ENCODE peak calls at places on chromosomes 13 and 19, in seven cellular contexts. One of them, this sample, is unnamed. For H3K4me1, the result is how much of the 10 kb centered on the place peaks cover.

GRCh38 chr13:64078480-64078936 is 2662.9 kb upstream of the PCDH20 start:
- DNase-seq in upper lobe of right lung: no peak
- DNase-seq in DND-41: no peak
- DNase-seq in left lung: peak
- DNase-seq in naive thymus-derived CD4-positive, alpha-beta T cell: no peak
- DNase-seq in heart left ventricle: no peak
- DNase-seq in body of pancreas: no peak
- DNase-seq in this sample: no peak

GRCh38 chr19:10292206-10292788 is 2.5 kb downstream of the ICAM5 start:
- DNase-seq in upper lobe of right lung: peak
- DNase-seq in DND-41: no peak
- DNase-seq in left lung: peak
- DNase-seq in naive thymus-derived CD4-positive, alpha-beta T cell: peak
- DNase-seq in heart left ventricle: peak
- DNase-seq in body of pancreas: peak
- DNase-seq in this sample: peak

GRCh38 chr19:2212861-2213711 is 23.0 kb downstream of the PLEKHJ1 start:
- DNase-seq in upper lobe of right lung: peak
- DNase-seq in DND-41: no peak
- DNase-seq in left lung: no peak
- DNase-seq in naive thymus-derived CD4-positive, alpha-beta T cell: no peak
- DNase-seq in heart left ventricle: no peak
- DNase-seq in body of pancreas: no peak
- DNase-seq in this sample: no peak

GRCh38 chr19:51489113-51489512 is 10.8 kb downstream of the CEACAM18 start:
- DNase-seq in upper lobe of right lung: no peak
- DNase-seq in DND-41: no peak
- DNase-seq in left lung: no peak
- DNase-seq in naive thymus-derived CD4-positive, alpha-beta T cell: no peak
- DNase-seq in heart left ventricle: no peak
- DNase-seq in body of pancreas: no peak
- DNase-seq in this sample: no peak

GRCh38 chr19:11984986-11985385 is 20.1 kb downstream of the ZNF763 start:
- DNase-seq in upper lobe of right lung: no peak
- DNase-seq in DND-41: peak
- DNase-seq in left lung: no peak
- DNase-seq in naive thymus-derived CD4-positive, alpha-beta T cell: no peak
- DNase-seq in heart left ventricle: no peak
- DNase-seq in body of pancreas: no peak
- DNase-seq in this sample: no peak

GRCh38 chr19:57302020-57302465 is 18.2 kb upstream of the ZNF543 start:
- DNase-seq in upper lobe of right lung: no peak
- DNase-seq in DND-41: no peak
- DNase-seq in left lung: no peak
- DNase-seq in naive thymus-derived CD4-positive, alpha-beta T cell: no peak
- DNase-seq in heart left ventricle: no peak
- DNase-seq in body of pancreas: no peak
- DNase-seq in this sample: no peak

GRCh38 chr13:60463787-60464186 is 66.8 kb downstream of the TDRD3 start:
- DNase-seq in upper lobe of right lung: no peak
- DNase-seq in DND-41: no peak
- DNase-seq in left lung: no peak
- DNase-seq in naive thymus-derived CD4-positive, alpha-beta T cell: no peak
- DNase-seq in heart left ventricle: no peak
- DNase-seq in body of pancreas: no peak
- DNase-seq in this sample: no peak

GRCh38 chr13:106110241-106110855 is 425.1 kb downstream of the EFNB2 start:
- DNase-seq in upper lobe of right lung: no peak
- DNase-seq in DND-41: no peak
- DNase-seq in left lung: no peak
- DNase-seq in naive thymus-derived CD4-positive, alpha-beta T cell: no peak
- DNase-seq in heart left ventricle: no peak
- DNase-seq in body of pancreas: no peak
- DNase-seq in this sample: no peak

GRCh38 chr13:50893211-50893852 is 16.3 kb upstream of the RNASEH2B start:
- DNase-seq in upper lobe of right lung: no peak
- DNase-seq in DND-41: peak
- DNase-seq in left lung: no peak
- DNase-seq in naive thymus-derived CD4-positive, alpha-beta T cell: peak
- DNase-seq in heart left ventricle: no peak
- DNase-seq in body of pancreas: no peak
- DNase-seq in this sample: no peak

GRCh38 chr19:50516859-50517703 is 3.4 kb upstream of the ASPDH start:
- DNase-seq in upper lobe of right lung: no peak
- DNase-seq in DND-41: no peak
- DNase-seq in left lung: peak
- DNase-seq in naive thymus-derived CD4-positive, alpha-beta T cell: no peak
- DNase-seq in heart left ventricle: peak
- DNase-seq in body of pancreas: no peak
- DNase-seq in this sample: no peak

GRCh38 chr19:50607874-50608785 is 31.6 kb downstream of the SYT3 start:
- DNase-seq in upper lobe of right lung: peak
- DNase-seq in DND-41: no peak
- DNase-seq in left lung: peak
- DNase-seq in naive thymus-derived CD4-positive, alpha-beta T cell: peak
- DNase-seq in heart left ventricle: peak
- DNase-seq in body of pancreas: peak
- DNase-seq in this sample: peak

GRCh38 chr13:110289661-110290060 is 17.3 kb downstream of the COL4A1 start:
- DNase-seq in upper lobe of right lung: no peak
- DNase-seq in DND-41: no peak
- DNase-seq in left lung: no peak
- DNase-seq in naive thymus-derived CD4-positive, alpha-beta T cell: no peak
- DNase-seq in heart left ventricle: no peak
- DNase-seq in body of pancreas: no peak
- DNase-seq in this sample: no peak

GRCh38 chr13:109211616-109212015 is 574.8 kb downstream of the IRS2 start:
- DNase-seq in upper lobe of right lung: no peak
- DNase-seq in DND-41: no peak
- DNase-seq in left lung: no peak
- DNase-seq in naive thymus-derived CD4-positive, alpha-beta T cell: no peak
- DNase-seq in heart left ventricle: no peak
- DNase-seq in body of pancreas: no peak
- DNase-seq in this sample: no peak

GRCh38 chr19:29516358-29516725 is 9.5 kb upstream of the VSTM2B start:
- DNase-seq in upper lobe of right lung: peak
- DNase-seq in DND-41: no peak
- DNase-seq in left lung: no peak
- DNase-seq in naive thymus-derived CD4-positive, alpha-beta T cell: no peak
- DNase-seq in heart left ventricle: no peak
- DNase-seq in body of pancreas: no peak
- DNase-seq in this sample: no peak

GRCh38 chr19:36489920-36490415 is 607 bp upstream of the ZNF566 start:
- DNase-seq in upper lobe of right lung: no peak
- DNase-seq in DND-41: peak
- DNase-seq in left lung: peak
- DNase-seq in naive thymus-derived CD4-positive, alpha-beta T cell: no peak
- DNase-seq in heart left ventricle: peak
- DNase-seq in body of pancreas: peak
- DNase-seq in this sample: peak

GRCh38 chr19:32361574-32362317 is 16.3 kb downstream of the ZNF507 start:
- DNase-seq in upper lobe of right lung: no peak
- DNase-seq in DND-41: no peak
- DNase-seq in left lung: peak
- DNase-seq in naive thymus-derived CD4-positive, alpha-beta T cell: no peak
- DNase-seq in heart left ventricle: no peak
- DNase-seq in body of pancreas: no peak
- DNase-seq in this sample: no peak

GRCh38 chr13:92255533-92255932 is 857.1 kb downstream of the GPC5 start:
- DNase-seq in upper lobe of right lung: no peak
- DNase-seq in DND-41: no peak
- DNase-seq in left lung: no peak
- DNase-seq in naive thymus-derived CD4-positive, alpha-beta T cell: no peak
- DNase-seq in heart left ventricle: no peak
- DNase-seq in body of pancreas: no peak
- DNase-seq in this sample: no peak

GRCh38 chr13:29954082-29955043 is 103.9 kb upstream of the UBL3 start:
- DNase-seq in upper lobe of right lung: no peak
- DNase-seq in DND-41: no peak
- DNase-seq in left lung: no peak
- DNase-seq in naive thymus-derived CD4-positive, alpha-beta T cell: peak
- DNase-seq in heart left ventricle: no peak
- DNase-seq in body of pancreas: no peak
- DNase-seq in this sample: peak

GRCh38 chr19:46081928-46082727 is 41.3 kb upstream of the IGFL4 start:
- DNase-seq in upper lobe of right lung: no peak
- DNase-seq in DND-41: peak
- DNase-seq in left lung: no peak
- DNase-seq in naive thymus-derived CD4-positive, alpha-beta T cell: no peak
- DNase-seq in heart left ventricle: no peak
- DNase-seq in body of pancreas: peak
- DNase-seq in this sample: no peak

GRCh38 chr19:525029-525428 is 6.5 kb upstream of the CDC34 start:
- DNase-seq in upper lobe of right lung: no peak
- DNase-seq in DND-41: no peak
- DNase-seq in left lung: no peak
- DNase-seq in naive thymus-derived CD4-positive, alpha-beta T cell: no peak
- DNase-seq in heart left ventricle: no peak
- DNase-seq in body of pancreas: no peak
- DNase-seq in this sample: no peak

GRCh38 chr13:94595006-94595942 is 678 bp downstream of the TGDS start:
- DNase-seq in upper lobe of right lung: no peak
- DNase-seq in DND-41: peak
- DNase-seq in left lung: no peak
- DNase-seq in naive thymus-derived CD4-positive, alpha-beta T cell: no peak
- DNase-seq in heart left ventricle: no peak
- DNase-seq in body of pancreas: peak
- DNase-seq in this sample: no peak

GRCh38 chr13:80473695-80474094 is 132.8 kb upstream of the SPRY2 start:
- DNase-seq in upper lobe of right lung: no peak
- DNase-seq in DND-41: no peak
- DNase-seq in left lung: no peak
- DNase-seq in naive thymus-derived CD4-positive, alpha-beta T cell: no peak
- DNase-seq in heart left ventricle: no peak
- DNase-seq in body of pancreas: no peak
- DNase-seq in this sample: no peak

GRCh38 chr13:42660367-42660965 is 86.5 kb downstream of the TNFSF11 start:
- DNase-seq in upper lobe of right lung: no peak
- DNase-seq in DND-41: no peak
- DNase-seq in left lung: no peak
- DNase-seq in naive thymus-derived CD4-positive, alpha-beta T cell: no peak
- DNase-seq in heart left ventricle: no peak
- DNase-seq in body of pancreas: no peak
- DNase-seq in this sample: no peak

GRCh38 chr13:60090579-60090978 is 73.1 kb downstream of the DIAPH3 start:
- DNase-seq in upper lobe of right lung: no peak
- DNase-seq in DND-41: no peak
- DNase-seq in left lung: no peak
- DNase-seq in naive thymus-derived CD4-positive, alpha-beta T cell: no peak
- DNase-seq in heart left ventricle: no peak
- DNase-seq in body of pancreas: no peak
- DNase-seq in this sample: no peak

GRCh38 chr13:25213716-25214115 is 41.6 kb upstream of the AMER2 start:
- DNase-seq in upper lobe of right lung: no peak
- DNase-seq in DND-41: no peak
- DNase-seq in left lung: no peak
- DNase-seq in naive thymus-derived CD4-positive, alpha-beta T cell: no peak
- DNase-seq in heart left ventricle: no peak
- DNase-seq in body of pancreas: no peak
- DNase-seq in this sample: no peak

GRCh38 chr13:75181906-75182305 is 300.1 kb downstream of the TBC1D4 start:
- DNase-seq in upper lobe of right lung: no peak
- DNase-seq in DND-41: no peak
- DNase-seq in left lung: no peak
- DNase-seq in naive thymus-derived CD4-positive, alpha-beta T cell: no peak
- DNase-seq in heart left ventricle: no peak
- DNase-seq in body of pancreas: no peak
- DNase-seq in this sample: no peak

GRCh38 chr19:33621811-33622504 is at the start of gene CHST8:
- DNase-seq in upper lobe of right lung: no peak
- DNase-seq in DND-41: no peak
- DNase-seq in left lung: no peak
- DNase-seq in naive thymus-derived CD4-positive, alpha-beta T cell: no peak
- DNase-seq in heart left ventricle: peak
- DNase-seq in body of pancreas: peak
- DNase-seq in this sample: no peak

GRCh38 chr13:85278851-85279250 is 520.4 kb downstream of the SLITRK6 start:
- DNase-seq in upper lobe of right lung: no peak
- DNase-seq in DND-41: no peak
- DNase-seq in left lung: no peak
- DNase-seq in naive thymus-derived CD4-positive, alpha-beta T cell: no peak
- DNase-seq in heart left ventricle: no peak
- DNase-seq in body of pancreas: no peak
- DNase-seq in this sample: no peak

GRCh38 chr19:6648141-6648715 is 21.7 kb downstream of the TNFSF14 start:
- DNase-seq in upper lobe of right lung: no peak
- DNase-seq in DND-41: no peak
- DNase-seq in left lung: no peak
- DNase-seq in naive thymus-derived CD4-positive, alpha-beta T cell: no peak
- DNase-seq in heart left ventricle: no peak
- DNase-seq in body of pancreas: no peak
- DNase-seq in this sample: no peak

GRCh38 chr19:17581211-17581874 is 25.9 kb downstream of the COLGALT1 start:
- DNase-seq in upper lobe of right lung: no peak
- DNase-seq in DND-41: no peak
- DNase-seq in left lung: no peak
- DNase-seq in naive thymus-derived CD4-positive, alpha-beta T cell: no peak
- DNase-seq in heart left ventricle: no peak
- DNase-seq in body of pancreas: no peak
- DNase-seq in this sample: no peak
- H3K4me1 ChIP-seq in upper lobe of right lung: under half
- H3K4me1 ChIP-seq in DND-41: under half
- H3K4me1 ChIP-seq in left lung: under half
- H3K4me1 ChIP-seq in naive thymus-derived CD4-positive, alpha-beta T cell: under half
- H3K4me1 ChIP-seq in heart left ventricle: under half
- H3K4me1 ChIP-seq in body of pancreas: under half
- H3K4me1 ChIP-seq in this sample: under half

DNA sequence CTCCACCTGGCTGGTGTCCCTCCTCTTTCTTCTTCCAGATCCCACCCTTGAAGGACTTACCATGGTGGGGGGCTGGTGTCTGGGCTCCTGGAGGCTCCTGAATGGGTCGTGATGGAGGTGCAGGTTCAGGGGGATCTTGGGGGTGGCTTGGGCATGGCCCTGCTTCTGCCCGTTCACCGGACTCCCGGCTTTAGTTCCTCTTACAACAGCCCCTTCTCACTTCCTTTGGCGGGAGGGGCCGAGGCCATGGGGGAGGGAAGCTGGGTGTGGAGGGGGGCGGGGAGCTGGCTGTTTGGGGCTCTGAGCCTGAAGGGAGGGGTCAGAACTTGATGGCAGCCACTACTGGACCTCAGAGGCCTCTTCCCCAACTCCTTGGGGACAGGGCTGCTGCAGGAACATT is at the start of gene MYO1F:
- DNase-seq in upper lobe of right lung: peak
- DNase-seq in DND-41: no peak
- DNase-seq in left lung: peak
- DNase-seq in naive thymus-derived CD4-positive, alpha-beta T cell: no peak
- DNase-seq in heart left ventricle: peak
- DNase-seq in body of pancreas: no peak
- DNase-seq in this sample: no peak
- H3K27ac ChIP-seq in upper lobe of right lung: peak
- H3K27ac ChIP-seq in DND-41: no peak
- H3K27ac ChIP-seq in left lung: peak
- H3K27ac ChIP-seq in naive thymus-derived CD4-positive, alpha-beta T cell: no peak
- H3K27ac ChIP-seq in heart left ventricle: peak
- H3K27ac ChIP-seq in body of pancreas: peak
- H3K27ac ChIP-seq in this sample: peak

GRCh38 chr13:113425931-113426590 is 27.2 kb downstream of the ADPRHL1 start:
- DNase-seq in upper lobe of right lung: no peak
- DNase-seq in DND-41: no peak
- DNase-seq in left lung: no peak
- DNase-seq in naive thymus-derived CD4-positive, alpha-beta T cell: no peak
- DNase-seq in heart left ventricle: no peak
- DNase-seq in body of pancreas: no peak
- DNase-seq in this sample: no peak
- H3K4me3 ChIP-seq in upper lobe of right lung: no peak
- H3K4me3 ChIP-seq in DND-41: no peak
- H3K4me3 ChIP-seq in left lung: no peak
- H3K4me3 ChIP-seq in naive thymus-derived CD4-positive, alpha-beta T cell: no peak
- H3K4me3 ChIP-seq in heart left ventricle: no peak
- H3K4me3 ChIP-seq in body of pancreas: no peak
- H3K4me3 ChIP-seq in this sample: no peak

GRCh38 chr19:15373644-15374043 is 5.9 kb downstream of the AKAP8 start:
- DNase-seq in upper lobe of right lung: no peak
- DNase-seq in DND-41: no peak
- DNase-seq in left lung: peak
- DNase-seq in naive thymus-derived CD4-positive, alpha-beta T cell: no peak
- DNase-seq in heart left ventricle: no peak
- DNase-seq in body of pancreas: no peak
- DNase-seq in this sample: no peak
- H3K4me1 ChIP-seq in upper lobe of right lung: under half
- H3K4me1 ChIP-seq in DND-41: under half
- H3K4me1 ChIP-seq in left lung: under half
- H3K4me1 ChIP-seq in naive thymus-derived CD4-positive, alpha-beta T cell: under half
- H3K4me1 ChIP-seq in heart left ventricle: under half
- H3K4me1 ChIP-seq in body of pancreas: under half
- H3K4me1 ChIP-seq in this sample: under half

This sample was measured in effector memory CD4-positive, alpha-beta T cell.